ENCODE peak calls at places on chromosomes 5 and 9, in six cellular contexts. One of them, this sample, is unnamed.

GRCh38 chr5:56480305-56481146 is 247.4 kb upstream of the ANKRD55 start:
- DNase-seq in HepG2: peak
- DNase-seq in K562: no peak
- DNase-seq in GM12878: peak
- DNase-seq in A549: no peak
- DNase-seq in endothelial cell of umbilical vein: peak
- DNase-seq in this sample: peak

GRCh38 chr9:33244150-33244784 is 4.3 kb downstream of the SPINK4 start:
- DNase-seq in HepG2: peak
- DNase-seq in K562: no peak
- DNase-seq in GM12878: no peak
- DNase-seq in A549: no peak
- DNase-seq in endothelial cell of umbilical vein: no peak
- DNase-seq in this sample: peak

GRCh38 chr5:82639393-82640144 is 361.4 kb upstream of the RPS23 start:
- DNase-seq in HepG2: no peak
- DNase-seq in K562: no peak
- DNase-seq in GM12878: no peak
- DNase-seq in A549: no peak
- DNase-seq in endothelial cell of umbilical vein: peak
- DNase-seq in this sample: no peak

GRCh38 chr5:75034137-75034739 is 18.1 kb downstream of the GCNT4 start:
- DNase-seq in HepG2: no peak
- DNase-seq in K562: no peak
- DNase-seq in GM12878: no peak
- DNase-seq in A549: no peak
- DNase-seq in endothelial cell of umbilical vein: no peak
- DNase-seq in this sample: no peak

GRCh38 chr9:136011376-136011702 is 50.2 kb upstream of the UBAC1 start:
- DNase-seq in HepG2: no peak
- DNase-seq in K562: no peak
- DNase-seq in GM12878: no peak
- DNase-seq in A549: no peak
- DNase-seq in endothelial cell of umbilical vein: no peak
- DNase-seq in this sample: no peak

GRCh38 chr5:73231245-73231778 is 58.3 kb downstream of the TMEM174 start:
- DNase-seq in HepG2: no peak
- DNase-seq in K562: no peak
- DNase-seq in GM12878: no peak
- DNase-seq in A549: no peak
- DNase-seq in endothelial cell of umbilical vein: peak
- DNase-seq in this sample: no peak

GRCh38 chr9:93814561-93814960 is 140.6 kb downstream of the BARX1 start:
- DNase-seq in HepG2: no peak
- DNase-seq in K562: no peak
- DNase-seq in GM12878: no peak
- DNase-seq in A549: no peak
- DNase-seq in endothelial cell of umbilical vein: no peak
- DNase-seq in this sample: peak

GRCh38 chr5:16936150-16937022 is at the start of gene MYO10:
- DNase-seq in HepG2: no peak
- DNase-seq in K562: peak
- DNase-seq in GM12878: no peak
- DNase-seq in A549: peak
- DNase-seq in endothelial cell of umbilical vein: peak
- DNase-seq in this sample: peak

GRCh38 chr9:107639426-107639825 is 149.9 kb upstream of the KLF4 start:
- DNase-seq in HepG2: no peak
- DNase-seq in K562: no peak
- DNase-seq in GM12878: no peak
- DNase-seq in A549: no peak
- DNase-seq in endothelial cell of umbilical vein: peak
- DNase-seq in this sample: no peak

GRCh38 chr5:157049605-157050004 is 9.3 kb downstream of the HAVCR1 start:
- DNase-seq in HepG2: peak
- DNase-seq in K562: no peak
- DNase-seq in GM12878: no peak
- DNase-seq in A549: peak
- DNase-seq in endothelial cell of umbilical vein: no peak
- DNase-seq in this sample: no peak

GRCh38 chr9:133367778-133368177 is 8.1 kb downstream of the SURF4 start:
- DNase-seq in HepG2: no peak
- DNase-seq in K562: no peak
- DNase-seq in GM12878: no peak
- DNase-seq in A549: no peak
- DNase-seq in endothelial cell of umbilical vein: no peak
- DNase-seq in this sample: no peak
- H3K4me3 ChIP-seq in HepG2: no peak
- H3K4me3 ChIP-seq in K562: no peak
- H3K4me3 ChIP-seq in GM12878: no peak
- H3K4me3 ChIP-seq in A549: no peak
- H3K4me3 ChIP-seq in endothelial cell of umbilical vein: no peak
- H3K4me3 ChIP-seq in this sample: no peak

GRCh38 chr5:158614951-158615350 is 484.8 kb downstream of the EBF1 start:
- DNase-seq in HepG2: no peak
- DNase-seq in K562: no peak
- DNase-seq in GM12878: no peak
- DNase-seq in A549: no peak
- DNase-seq in endothelial cell of umbilical vein: no peak
- DNase-seq in this sample: no peak
- TF ChIP-seq MYC in HepG2: no peak
- TF ChIP-seq MYC in K562: no peak
- TF ChIP-seq MYC in GM12878: no peak
- TF ChIP-seq MYC in A549: no peak
- TF ChIP-seq MYC in endothelial cell of umbilical vein: no peak
- TF ChIP-seq MYC in this sample: no peak

DNA sequence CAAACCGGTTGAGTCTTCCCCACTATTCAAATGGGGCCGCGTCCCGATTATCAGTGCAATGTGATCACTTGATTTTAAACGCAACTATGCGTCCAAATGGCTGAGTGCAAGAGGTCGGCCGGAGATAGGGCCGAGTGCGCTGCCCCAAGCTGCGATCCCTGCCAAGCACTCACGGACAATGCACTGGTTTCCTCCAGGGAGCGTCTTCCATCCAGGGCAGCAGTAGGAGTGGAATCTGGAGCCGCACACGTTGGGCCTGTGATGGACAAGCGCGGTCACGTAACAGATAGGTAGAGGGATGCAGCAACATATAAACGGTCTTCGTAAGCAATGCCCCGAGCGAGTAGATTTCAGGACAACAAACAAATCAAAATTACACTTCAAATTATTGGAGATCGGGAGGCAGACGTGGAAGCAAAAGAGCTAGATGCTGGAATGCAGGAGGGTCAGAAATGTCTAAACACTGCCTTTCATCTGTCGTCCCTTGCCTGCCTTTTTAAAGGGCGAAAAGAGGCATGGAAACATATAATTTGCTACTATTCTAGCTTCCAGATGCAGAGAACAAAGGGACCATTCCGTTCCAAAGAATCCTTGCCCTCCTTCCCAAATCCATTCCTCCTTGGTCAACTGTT is 1.7 kb downstream of the FBN2 start:
- DNase-seq in HepG2: no peak
- DNase-seq in K562: no peak
- DNase-seq in GM12878: no peak
- DNase-seq in A549: no peak
- DNase-seq in endothelial cell of umbilical vein: peak
- DNase-seq in this sample: no peak
- H3K4me3 ChIP-seq in HepG2: no peak
- H3K4me3 ChIP-seq in K562: no peak
- H3K4me3 ChIP-seq in GM12878: no peak
- H3K4me3 ChIP-seq in A549: peak
- H3K4me3 ChIP-seq in endothelial cell of umbilical vein: peak
- H3K4me3 ChIP-seq in this sample: no peak

GRCh38 chr5:175697846-175698245 is 40.0 kb downstream of the HRH2 start:
- DNase-seq in HepG2: no peak
- DNase-seq in K562: no peak
- DNase-seq in GM12878: no peak
- DNase-seq in A549: no peak
- DNase-seq in endothelial cell of umbilical vein: no peak
- DNase-seq in this sample: no peak

GRCh38 chr5:175701797-175702196 is 43.9 kb downstream of the HRH2 start:
- DNase-seq in HepG2: no peak
- DNase-seq in K562: no peak
- DNase-seq in GM12878: no peak
- DNase-seq in A549: no peak
- DNase-seq in endothelial cell of umbilical vein: no peak
- DNase-seq in this sample: no peak

GRCh38 chr5:175696855-175697198 is 39.0 kb downstream of the HRH2 start:
- DNase-seq in HepG2: no peak
- DNase-seq in K562: no peak
- DNase-seq in GM12878: no peak
- DNase-seq in A549: no peak
- DNase-seq in endothelial cell of umbilical vein: no peak
- DNase-seq in this sample: no peak

GRCh38 chr5:175698401-175699115 is 40.7 kb downstream of the HRH2 start:
- DNase-seq in HepG2: no peak
- DNase-seq in K562: no peak
- DNase-seq in GM12878: no peak
- DNase-seq in A549: no peak
- DNase-seq in endothelial cell of umbilical vein: no peak
- DNase-seq in this sample: no peak

GRCh38 chr5:175700991-175701390 is 43.1 kb downstream of the HRH2 start:
- DNase-seq in HepG2: no peak
- DNase-seq in K562: peak
- DNase-seq in GM12878: no peak
- DNase-seq in A549: peak
- DNase-seq in endothelial cell of umbilical vein: no peak
- DNase-seq in this sample: peak
- TF ChIP-seq MYC in HepG2: no peak
- TF ChIP-seq MYC in K562: no peak
- TF ChIP-seq MYC in GM12878: no peak
- TF ChIP-seq MYC in A549: no peak
- TF ChIP-seq MYC in endothelial cell of umbilical vein: no peak
- TF ChIP-seq MYC in this sample: no peak

DNA sequence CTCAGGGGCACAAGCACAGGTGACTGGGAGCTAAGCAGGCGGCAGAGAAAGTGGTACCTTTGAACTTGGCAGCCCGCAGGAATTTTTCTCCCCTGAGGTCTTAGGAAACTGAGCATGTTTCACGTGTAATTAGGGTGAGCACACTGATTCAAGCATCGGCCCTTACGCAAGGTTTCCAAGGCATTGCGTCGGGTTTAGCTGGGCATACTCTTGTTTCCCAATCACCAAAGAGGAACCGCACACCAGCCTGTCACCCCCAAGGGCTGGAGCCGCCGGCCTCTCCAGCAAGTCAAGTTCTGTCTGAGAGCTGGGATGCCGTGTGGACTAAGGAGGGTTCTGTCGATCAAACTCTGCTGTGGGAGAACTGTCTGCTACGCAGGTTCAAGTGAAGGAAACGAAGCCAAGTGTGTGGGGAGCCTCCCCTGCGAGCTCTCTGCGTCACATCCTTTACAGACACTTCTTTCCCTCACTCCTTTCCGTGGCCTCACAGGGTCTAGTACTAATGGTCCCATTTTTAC is 53.0 kb downstream of the ERGIC1 start:
- DNase-seq in HepG2: peak
- DNase-seq in K562: no peak
- DNase-seq in GM12878: no peak
- DNase-seq in A549: no peak
- DNase-seq in endothelial cell of umbilical vein: peak
- DNase-seq in this sample: peak
- H3K4me3 ChIP-seq in HepG2: no peak
- H3K4me3 ChIP-seq in K562: no peak
- H3K4me3 ChIP-seq in GM12878: no peak
- H3K4me3 ChIP-seq in A549: no peak
- H3K4me3 ChIP-seq in endothelial cell of umbilical vein: no peak
- H3K4me3 ChIP-seq in this sample: no peak

GRCh38 chr5:127086583-127086982 is 13.3 kb upstream of the C5orf63 start:
- DNase-seq in HepG2: no peak
- DNase-seq in K562: no peak
- DNase-seq in GM12878: no peak
- DNase-seq in A549: no peak
- DNase-seq in endothelial cell of umbilical vein: no peak
- DNase-seq in this sample: no peak

GRCh38 chr5:127085371-127085770 is 12.1 kb upstream of the C5orf63 start:
- DNase-seq in HepG2: no peak
- DNase-seq in K562: no peak
- DNase-seq in GM12878: no peak
- DNase-seq in A549: no peak
- DNase-seq in endothelial cell of umbilical vein: no peak
- DNase-seq in this sample: no peak

GRCh38 chr5:127092690-127093089 is 19.4 kb upstream of the C5orf63 start:
- DNase-seq in HepG2: no peak
- DNase-seq in K562: no peak
- DNase-seq in GM12878: no peak
- DNase-seq in A549: no peak
- DNase-seq in endothelial cell of umbilical vein: no peak
- DNase-seq in this sample: no peak

GRCh38 chr5:127088226-127088625 is 14.9 kb upstream of the C5orf63 start:
- DNase-seq in HepG2: no peak
- DNase-seq in K562: no peak
- DNase-seq in GM12878: no peak
- DNase-seq in A549: peak
- DNase-seq in endothelial cell of umbilical vein: no peak
- DNase-seq in this sample: peak

DNA sequence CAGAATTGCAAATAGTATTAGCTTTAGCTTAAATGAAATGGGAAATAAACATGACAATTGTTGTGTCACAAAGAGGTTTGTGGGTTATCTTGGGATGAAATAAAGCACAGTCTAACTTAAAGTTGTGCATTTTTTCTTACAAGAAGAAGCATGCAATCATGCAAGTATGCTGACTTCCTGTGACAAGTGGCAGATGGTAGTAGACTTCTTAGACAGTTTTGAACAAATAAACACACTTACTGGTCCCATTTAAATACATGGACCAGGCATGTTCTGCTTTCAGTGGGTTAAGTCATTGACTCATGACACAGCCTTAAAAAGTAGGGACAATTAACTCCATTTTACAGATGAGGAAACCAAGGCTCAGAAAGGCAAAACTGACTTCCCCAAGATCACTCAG is 15.9 kb upstream of the C5orf63 start:
- DNase-seq in HepG2: no peak
- DNase-seq in K562: no peak
- DNase-seq in GM12878: no peak
- DNase-seq in A549: no peak
- DNase-seq in endothelial cell of umbilical vein: no peak
- DNase-seq in this sample: no peak
- TF ChIP-seq MYC in HepG2: no peak
- TF ChIP-seq MYC in K562: no peak
- TF ChIP-seq MYC in GM12878: no peak
- TF ChIP-seq MYC in A549: no peak
- TF ChIP-seq MYC in endothelial cell of umbilical vein: no peak
- TF ChIP-seq MYC in this sample: no peak

GRCh38 chr5:14906628-14907027 is 35.0 kb upstream of the ANKH start:
- DNase-seq in HepG2: no peak
- DNase-seq in K562: no peak
- DNase-seq in GM12878: no peak
- DNase-seq in A549: no peak
- DNase-seq in endothelial cell of umbilical vein: no peak
- DNase-seq in this sample: no peak
- H3K4me3 ChIP-seq in HepG2: no peak
- H3K4me3 ChIP-seq in K562: no peak
- H3K4me3 ChIP-seq in GM12878: no peak
- H3K4me3 ChIP-seq in A549: no peak
- H3K4me3 ChIP-seq in endothelial cell of umbilical vein: no peak
- H3K4me3 ChIP-seq in this sample: no peak